ENCODE peak calls at places on chromosomes 2 and 18, in eight cellular contexts. L, X, A, F, V, G, K and S are unnamed samples.
A peak's percentile ranks its signal among the peaks of the same experiment; 100 is the strongest.

GRCh38 chr2:239834143-239834542 is 191.0 kb downstream of the NDUFA10 start:
- DNase-seq in A (no peak), L (peak; percentile 21), V (no peak), F (no peak), K (no peak), G (no peak), X (no peak), S (no peak)

GRCh38 chr2:173095356-173095755 is 19.7 kb downstream of the MAP3K20 start:
- DNase-seq in X (no peak), V (no peak), G (no peak), A (no peak), F (no peak), L (no peak), K (no peak), S (no peak)

GRCh38 chr2:54041135-54041534 is 70.3 kb upstream of the PSME4 start:
- DNase-seq in K (no peak), G (no peak), X (no peak), A (no peak), F (no peak), L (peak; percentile 84), V (no peak), S (no peak)

GRCh38 chr2:165725421-165725820 is 68.6 kb downstream of the GALNT3 start:
- DNase-seq in K (peak; percentile 81), F (no peak), V (peak; percentile 73), L (no peak), G (peak; percentile 5), X (peak; percentile 30), A (no peak), S (no peak)

GRCh38 chr2:226738821-226739507 is 60.7 kb downstream of the IRS1 start:
- DNase-seq in A (no peak), V (no peak), G (no peak), F (no peak), L (no peak), K (no peak), X (no peak), S (no peak)

GRCh38 chr2:71715241-71715750 is 261.9 kb downstream of the DYSF start:
- DNase-seq in G (no peak), F (no peak), A (no peak), V (no peak), X (no peak), L (no peak), K (no peak), S (no peak)

GRCh38 chr18:30183766-30184165 is 858.8 kb downstream of the DSC3 start:
- DNase-seq in K (no peak), A (no peak), X (no peak), F (no peak), G (no peak), L (no peak), V (no peak), S (no peak)

GRCh38 chr2:218030409-218031195 is 27.8 kb upstream of the TNS1 start:
- DNase-seq in A (no peak), F (no peak), X (no peak), L (peak; percentile 24), G (no peak), V (no peak), K (no peak), S (no peak)

GRCh38 chr18:77088977-77089795 is 43.4 kb downstream of the MBP start:
- DNase-seq in L (no peak), A (no peak), V (no peak), G (no peak), K (no peak), X (no peak), F (no peak), S (no peak)

GRCh38 chr18:1292167-1292566 is 387.5 kb downstream of the ADCYAP1 start:
- DNase-seq in G (no peak), A (no peak), K (no peak), F (no peak), X (no peak), V (no peak), L (no peak), S (no peak)

GRCh38 chr2:120988051-120988707 is 252.5 kb downstream of the GLI2 start:
- DNase-seq in X (no peak), A (no peak), G (no peak), F (no peak), L (no peak), K (no peak), V (no peak), S (no peak)

GRCh38 chr2:16853088-16853487 is 187.5 kb upstream of the CYRIA start:
- DNase-seq in X (no peak), F (no peak), G (no peak), V (no peak), L (no peak), A (no peak), K (no peak), S (no peak)

GRCh38 chr2:160062283-160063005 is at the start of gene PLA2R1:
- DNase-seq in X (peak; percentile 75), A (no peak), F (no peak), K (peak; percentile 12), L (no peak), V (peak; percentile 42), G (no peak), S (no peak)

GRCh38 chr2:37378411-37378810 is 34.0 kb downstream of the QPCT start:
- DNase-seq in X (peak; percentile 81), K (peak; percentile 63), F (no peak), L (no peak), G (no peak), V (peak; percentile 85), A (no peak), S (no peak)

GRCh38 chr18:42649636-42650035 is 465.8 kb downstream of the RIT2 start:
- DNase-seq in L (no peak), X (no peak), A (no peak), G (peak; percentile 51), K (no peak), F (no peak), V (peak; percentile 16), S (no peak)

GRCh38 chr18:38606841-38607240 is 1041.2 kb upstream of the CELF4 start:
- DNase-seq in F (no peak), G (no peak), A (no peak), L (no peak), K (no peak), V (no peak), X (no peak), S (no peak)

GRCh38 chr18:62420151-62420512 is 95.0 kb downstream of the TNFRSF11A start:
- DNase-seq in F (no peak), K (peak; percentile 34), G (no peak), X (peak; percentile 10), A (no peak), L (peak; percentile 66), V (peak; percentile 38), S (no peak)

GRCh38 chr2:112242384-112242783 is 12.5 kb downstream of the ZC3H8 start:
- DNase-seq in A (no peak), L (no peak), V (no peak), G (no peak), F (no peak), K (no peak), X (no peak), S (no peak)

GRCh38 chr2:214103199-214104001 is 307.5 kb upstream of the VWC2L start:
- DNase-seq in K (peak; percentile 25), L (no peak), V (peak; percentile 11), A (no peak), G (peak; percentile 14), F (no peak), X (peak; percentile 18), S (no peak)

GRCh38 chr2:123771928-123772632 is 253.0 kb upstream of the CNTNAP5 start:
- DNase-seq in X (no peak), F (no peak), G (no peak), L (no peak), A (no peak), K (no peak), V (no peak), S (no peak)

GRCh38 chr18:2891526-2892431 is 45.0 kb downstream of the EMILIN2 start:
- DNase-seq in A (no peak), X (peak; percentile 87), G (no peak), V (peak; percentile 49), L (no peak), K (no peak), F (no peak), S (no peak)

GRCh38 chr2:234444888-234445287 is 52.0 kb downstream of the ARL4C start:
- DNase-seq in V (peak; percentile 98), F (peak; percentile 36), G (peak; percentile 58), L (peak; percentile 84), A (no peak), K (peak; percentile 98), X (peak; percentile 95), S (no peak)

GRCh38 chr2:8392098-8392844 is 289.6 kb upstream of the ID2 start:
- DNase-seq in X (no peak), L (peak; percentile 47), G (no peak), K (no peak), F (no peak), V (no peak), A (no peak), S (no peak)

GRCh38 chr2:19198376-19198775 is 160.0 kb downstream of the OSR1 start:
- DNase-seq in A (no peak), X (peak; percentile 72), F (no peak), G (no peak), K (peak; percentile 28), L (no peak), V (no peak), S (no peak)

GRCh38 chr18:12449040-12449814 is 41.5 kb downstream of the PRELID3A start:
- DNase-seq in L (no peak), G (no peak), V (no peak), F (no peak), A (no peak), K (no peak), X (no peak), S (no peak)